ENCODE peak calls at places on chromosomes 3 and 15, in nine cellular contexts. K, C, Y, P, W, R, F, L and N are unnamed samples.

GRCh38 chr3:100954990-100955389 is 38.2 kb downstream of the ABI3BP start:
- DNase-seq in W (peak), C (no peak), Y (no peak), P (no peak), L (peak), K (peak), R (no peak), F (no peak), N (peak)

GRCh38 chr15:95016511-95017219 is 785.3 kb downstream of the MCTP2 start:
- DNase-seq in K (no peak), W (no peak), C (no peak), L (peak), Y (no peak), P (no peak), R (no peak), F (no peak), N (peak)

GRCh38 chr15:61685971-61686370 is 374.3 kb downstream of the VPS13C start:
- DNase-seq in F (no peak), Y (no peak), K (no peak), C (no peak), P (no peak), L (no peak), W (no peak), R (no peak), N (no peak)

GRCh38 chr3:155785662-155786295 is 20.3 kb downstream of the C3orf33 start:
- DNase-seq in Y (no peak), P (no peak), C (no peak), R (no peak), K (no peak), F (no peak), W (no peak), L (no peak), N (no peak)

GRCh38 chr3:160951677-160952487 is 153.3 kb downstream of the B3GALNT1 start:
- DNase-seq in C (no peak), F (no peak), P (no peak), W (no peak), L (no peak), R (no peak), K (no peak), Y (no peak), N (no peak)

GRCh38 chr15:69612112-69612511 is 159.5 kb downstream of the RPLP1 start:
- DNase-seq in R (no peak), F (no peak), K (no peak), P (peak), L (no peak), W (no peak), Y (no peak), C (no peak), N (no peak)

GRCh38 chr15:63983071-63983711 is 63.1 kb downstream of the DAPK2 start:
- DNase-seq in Y (no peak), C (no peak), F (no peak), P (no peak), W (no peak), R (peak), L (no peak), K (no peak), N (no peak)

GRCh38 chr3:171258316-171258715 is 201.9 kb downstream of the TNIK start:
- DNase-seq in P (no peak), K (peak), W (no peak), R (no peak), C (no peak), L (peak), F (no peak), Y (no peak), N (peak)

GRCh38 chr3:62065985-62066693 is 307.2 kb downstream of the FEZF2 start:
- DNase-seq in Y (no peak), R (no peak), K (no peak), C (no peak), W (peak), F (no peak), L (peak), P (no peak), N (peak)

GRCh38 chr15:91881551-91882297 is 28.2 kb downstream of the SLCO3A1 start:
- DNase-seq in L (no peak), W (no peak), C (no peak), P (no peak), K (no peak), Y (no peak), R (no peak), F (peak), N (no peak)

GRCh38 chr3:14295777-14296176 is 106.6 kb upstream of the SLC6A6 start:
- DNase-seq in Y (no peak), L (no peak), F (no peak), K (no peak), W (no peak), R (no peak), C (no peak), P (no peak), N (no peak)

GRCh38 chr3:197001106-197001971 is 28.3 kb downstream of the MELTF start:
- DNase-seq in L (no peak), Y (no peak), P (no peak), R (no peak), K (no peak), W (no peak), C (no peak), F (no peak), N (no peak)

GRCh38 chr3:169760479-169760878 is 4.4 kb downstream of the TERC start:
- DNase-seq in Y (no peak), F (peak), W (no peak), K (peak), L (peak), C (no peak), R (no peak), P (no peak), N (no peak)

GRCh38 chr15:90497912-90498311 is 31.8 kb upstream of the CRTC3 start:
- DNase-seq in C (no peak), K (no peak), F (no peak), W (no peak), P (no peak), R (no peak), L (no peak), Y (no peak), N (no peak)

GRCh38 chr3:65334045-65334665 is 646.4 kb upstream of the ADAMTS9 start:
- DNase-seq in C (no peak), K (peak), P (no peak), R (peak), F (no peak), W (no peak), L (peak), Y (no peak), N (no peak)